ENCODE peak calls at places on chromosomes 3 and 15, in five cellular contexts. E, N, D, C and U are unnamed samples.

GRCh38 chr3:66372681-66373350 is 128.0 kb downstream of the LRIG1 start:
- DNase-seq in E (no peak), N (no peak), D (peak), C (peak), U (no peak)

GRCh38 chr3:172315401-172316091 is 132.7 kb downstream of the GHSR start:
- DNase-seq in N (no peak), C (peak), E (peak), D (peak), U (no peak)

GRCh38 chr3:182618085-182618732 is 175.1 kb upstream of the ATP11B start:
- DNase-seq in C (no peak), N (no peak), D (peak), E (no peak), U (no peak)

GRCh38 chr3:63278171-63278999 is at the start of gene SYNPR:
- DNase-seq in N (no peak), C (no peak), E (no peak), D (peak), U (no peak)

GRCh38 chr3:13004376-13004775 is 68.9 kb downstream of the IQSEC1 start:
- DNase-seq in N (peak), D (no peak), C (no peak), E (no peak), U (no peak)

GRCh38 chr3:57256844-57257243 is 29.3 kb downstream of the APPL1 start:
- DNase-seq in E (no peak), C (no peak), D (no peak), N (no peak), U (no peak)

GRCh38 chr15:40843885-40844542 is at the start of gene SPINT1:
- DNase-seq in C (peak), E (no peak), D (no peak), N (no peak), U (no peak)

GRCh38 chr3:66405701-66406091 is 95.1 kb downstream of the LRIG1 start:
- DNase-seq in E (no peak), D (no peak), C (peak), N (no peak), U (peak)

GRCh38 chr15:64461577-64462162 is 1.3 kb downstream of the ZNF609 start:
- DNase-seq in N (no peak), E (no peak), D (peak), C (peak), U (no peak)

GRCh38 chr15:78054971-78055370 is 22.5 kb downstream of the TBC1D2B start:
- DNase-seq in N (no peak), C (no peak), D (no peak), E (no peak), U (no peak)

GRCh38 chr15:45457641-45458539 is 64.7 kb downstream of the SLC30A4 start:
- DNase-seq in N (no peak), E (peak), D (peak), C (peak), U (peak)

DNA sequence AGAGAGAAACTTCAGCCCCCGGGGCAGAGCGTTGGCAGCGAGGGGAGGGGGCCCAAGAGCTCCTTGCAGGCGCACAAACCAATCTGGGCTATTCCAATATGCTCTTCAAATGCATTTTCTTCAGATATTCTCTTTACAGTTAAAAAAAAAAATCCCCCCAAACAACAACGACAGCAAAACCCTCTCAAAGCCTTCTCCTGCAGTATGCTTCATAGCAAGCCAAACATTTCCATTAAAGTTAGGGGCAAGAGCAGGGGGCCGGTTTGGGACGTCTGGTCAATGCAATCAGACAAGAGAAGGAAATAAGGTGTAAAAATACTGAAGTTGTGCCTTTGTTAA is 237 bp upstream of the CTXND1 start:
- DNase-seq in E (no peak), D (no peak), N (no peak), C (no peak), U (no peak)
- H3K4me3 ChIP-seq in E (no peak), D (peak), N (peak), C (no peak), U (no peak)

DNA sequence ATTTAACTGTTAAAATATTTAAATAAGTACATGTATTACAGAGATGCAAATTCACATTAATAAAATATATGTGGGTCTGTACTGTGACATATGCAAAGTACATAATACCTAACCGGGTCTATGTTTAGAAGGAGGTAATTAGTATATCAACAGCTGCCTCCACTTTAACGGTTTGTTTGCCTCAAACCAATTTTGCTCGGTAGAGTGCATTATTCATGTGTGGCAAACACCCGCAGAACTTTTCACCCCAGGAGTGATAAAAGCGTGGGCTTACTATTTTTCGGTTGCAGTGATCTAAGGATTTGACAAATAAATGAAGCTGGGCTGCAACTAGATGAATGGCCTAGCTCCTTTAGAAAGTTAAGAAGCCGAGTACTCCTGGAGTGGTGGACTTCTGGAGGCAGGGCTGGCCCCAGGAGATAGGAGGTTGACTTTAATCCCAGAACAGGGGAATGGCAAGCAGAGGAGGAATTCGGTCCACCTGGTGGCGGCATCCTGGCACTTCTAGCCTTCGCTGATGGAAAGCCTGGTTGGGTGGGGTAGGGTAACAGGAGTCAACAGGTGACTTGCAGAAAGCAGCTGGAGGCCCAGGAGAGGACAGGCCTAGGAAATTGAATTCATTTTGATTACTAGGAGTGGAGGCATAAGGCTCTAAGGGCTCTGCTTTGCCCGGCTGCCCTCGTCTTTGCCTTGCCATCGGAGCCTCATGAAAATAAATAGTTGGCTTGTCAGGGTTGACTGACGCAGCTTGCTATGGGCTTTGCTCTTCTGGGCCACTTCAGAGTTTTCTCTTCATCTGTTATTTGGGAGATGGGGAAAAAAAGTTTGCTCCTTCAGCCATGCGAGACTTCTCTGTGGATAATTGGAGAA is 2.4 kb downstream of the SLCO3A1 start:
- DNase-seq in D (peak), N (no peak), C (no peak), E (no peak), U (no peak)
- TF ChIP-seq CTCF in D (peak), N (peak), C (no peak), E (peak), U (peak)

DNA sequence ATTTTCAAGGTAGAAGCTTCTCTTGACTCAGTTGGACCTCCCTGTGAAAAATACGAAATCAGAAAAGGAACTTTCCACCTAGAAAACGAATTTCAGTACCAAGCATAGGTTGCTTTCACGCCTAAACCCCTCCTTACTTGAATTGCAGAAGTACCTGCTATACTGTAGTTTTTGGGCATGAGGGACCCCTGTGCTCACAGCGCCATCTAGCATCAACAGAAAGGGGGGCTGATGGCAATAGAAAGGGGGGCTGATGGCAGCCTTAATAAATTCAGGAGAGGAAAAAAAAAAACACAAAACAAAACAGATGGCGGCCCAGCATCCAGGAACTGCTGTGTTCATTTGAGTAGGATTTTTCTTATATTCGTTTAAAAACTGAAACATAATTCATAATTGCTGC is 96.7 kb downstream of the NPAP1 start:
- DNase-seq in E (no peak), C (no peak), D (no peak), N (no peak), U (no peak)
- H3K4me3 ChIP-seq in E (no peak), C (peak), D (no peak), N (peak), U (no peak)

DNA sequence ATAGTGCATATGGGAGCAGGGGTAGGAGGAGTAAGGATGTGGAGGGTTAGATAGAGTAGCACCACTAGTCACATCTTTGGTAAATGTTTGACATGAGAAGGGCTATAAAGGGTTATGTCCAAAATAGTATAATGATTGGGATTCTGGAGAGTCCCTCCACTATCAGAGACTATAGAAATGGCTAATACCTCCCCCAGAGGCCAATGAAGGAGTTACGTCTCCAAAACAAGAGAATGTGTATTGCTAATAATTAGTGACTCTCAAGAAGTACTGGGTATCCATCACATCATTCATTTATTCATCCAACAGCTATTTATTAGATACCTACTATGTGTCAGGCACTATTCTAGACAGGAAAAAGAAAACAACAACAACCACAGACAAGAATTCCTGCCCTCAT is 203.7 kb upstream of the UMPS start:
- DNase-seq in D (peak), N (no peak), C (no peak), E (no peak), U (no peak)
- TF ChIP-seq CTCF in D (peak), N (no peak), C (no peak), E (peak), U (no peak)